ENCODE peak calls at places on chromosomes 11 and 22, in nine cellular contexts. I is endothelial cell, U is heart left ventricle, X is uterus, N is transverse colon, E is H1, K is DND-41, G is pancreas, L is PC-3. D is an unnamed sample.

GRCh38 chr22:35568751-35569725 is 28.4 kb downstream of the RASD2 start:
- DNase-seq in U (no peak), G (no peak), N (no peak), K (no peak), L (peak; percentile 78), E (no peak), I (no peak), X (no peak), D (no peak)

GRCh38 chr22:20156611-20157415 is 6.0 kb upstream of the CCDC188 start:
- DNase-seq in U (peak; percentile 79), E (peak; percentile 98), N (peak; percentile 89), L (peak; percentile 82), X (peak; percentile 87), G (peak; percentile 71), K (peak; percentile 87), I (peak; percentile 93), D (peak; percentile 94)

GRCh38 chr11:111422494-111423249 is 43.6 kb upstream of the POU2AF1 start:
- DNase-seq in E (peak; percentile 87), G (peak; percentile 65), X (peak; percentile 44), U (peak; percentile 47), N (peak; percentile 77), I (peak; percentile 78), L (peak; percentile 65), K (peak; percentile 72), D (no peak)

GRCh38 chr22:38868886-38869381 is 3.1 kb downstream of the CBX6 start:
- DNase-seq in G (peak; percentile 73), X (peak; percentile 76), L (peak; percentile 73), U (peak; percentile 89), I (peak; percentile 93), N (peak; percentile 82), K (peak; percentile 84), E (peak; percentile 94), D (peak; percentile 95)

GRCh38 chr22:36329217-36330078 is 58.3 kb downstream of the MYH9 start:
- DNase-seq in L (peak; percentile 95), X (peak; percentile 88), E (peak; percentile 80), I (peak; percentile 76), G (no peak), K (peak; percentile 93), U (peak; percentile 67), N (peak; percentile 60), D (no peak)

GRCh38 chr11:67295846-67296245 is 6.7 kb downstream of the ANKRD13D start:
- DNase-seq in L (peak; percentile 22), N (no peak), U (no peak), G (no peak), I (no peak), K (no peak), X (no peak), E (no peak), D (no peak)

GRCh38 chr11:37657645-37658044 is 1059.6 kb upstream of the RAG2 start:
- DNase-seq in E (no peak), X (no peak), K (no peak), I (no peak), U (no peak), L (peak; percentile 57), N (no peak), G (no peak), D (no peak)

GRCh38 chr11:79412761-79413160 is 28.1 kb downstream of the TENM4 start:
- DNase-seq in U (no peak), N (no peak), X (no peak), L (no peak), G (no peak), I (no peak), K (no peak), E (no peak), D (no peak)

GRCh38 chr11:122491486-122491885 is 164.0 kb upstream of the UBASH3B start:
- DNase-seq in N (no peak), K (no peak), G (no peak), L (no peak), I (peak; percentile 24), U (no peak), X (no peak), E (no peak), D (no peak)

GRCh38 chr22:25448435-25449051 is 115.9 kb upstream of the GRK3 start:
- DNase-seq in I (no peak), N (no peak), E (no peak), K (no peak), U (no peak), X (no peak), L (peak; percentile 3), G (no peak), D (peak; percentile 63)

GRCh38 chr22:49810363-49811013 is 17.2 kb downstream of the BRD1 start:
- DNase-seq in G (no peak), U (peak; percentile 6), I (no peak), E (no peak), X (no peak), N (no peak), K (no peak), L (no peak), D (no peak)

GRCh38 chr11:944711-945470 is 19.2 kb downstream of the AP2A2 start:
- DNase-seq in X (no peak), U (no peak), L (no peak), G (no peak), N (no peak), E (peak; percentile 72), K (no peak), I (no peak), D (no peak)

GRCh38 chr22:20606041-20606783 is 98.8 kb downstream of the MED15 start:
- DNase-seq in X (no peak), G (peak; percentile 85), L (peak; percentile 80), E (peak; percentile 83), I (peak; percentile 74), U (peak; percentile 51), N (peak; percentile 66), K (peak; percentile 56), D (no peak)

DNA sequence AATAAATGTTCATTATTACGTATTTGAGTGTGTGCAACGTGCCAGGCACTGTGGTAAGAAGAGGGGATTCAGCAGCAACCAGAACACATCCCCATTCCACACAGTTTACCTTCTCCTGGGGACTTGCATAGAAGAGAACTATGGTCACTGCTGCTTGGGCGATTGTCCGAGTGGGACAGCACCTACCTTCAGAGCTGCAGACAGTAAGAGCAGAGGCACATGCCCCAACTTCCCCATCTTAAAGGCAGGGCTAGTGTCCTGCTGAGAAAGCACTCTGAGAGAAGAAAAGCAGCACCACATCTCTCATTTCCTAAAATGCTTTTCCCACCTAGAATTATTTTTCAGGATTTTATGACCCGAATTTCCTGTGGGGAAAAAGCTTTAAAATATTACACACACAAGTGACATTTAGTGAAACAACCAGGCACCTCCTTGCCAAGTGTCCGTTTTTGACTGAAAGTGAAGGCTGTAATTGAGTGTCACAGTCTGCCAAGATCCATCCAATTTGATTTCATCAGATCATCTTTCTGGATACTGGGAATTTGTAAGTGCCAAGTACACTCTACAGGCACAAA is 24.7 kb downstream of the TRAF6 start:
- DNase-seq in E (no peak), X (no peak), U (no peak), L (no peak), K (no peak), G (no peak), N (no peak), I (no peak), D (no peak)
- TF ChIP-seq CTCF in E (no peak), X (no peak), U (no peak), L (no peak), K (no peak), G (no peak), N (no peak), I (no peak), D (no peak)

GRCh38 chr22:31635638-31636306 is 26.2 kb downstream of the PISD start:
- DNase-seq in G (no peak), U (no peak), N (no peak), I (no peak), X (no peak), L (no peak), E (no peak), K (no peak), D (no peak)

GRCh38 chr22:31639640-31640039 is 22.4 kb downstream of the PISD start:
- DNase-seq in G (no peak), I (no peak), U (no peak), N (peak; percentile 37), E (no peak), L (peak; percentile 38), X (no peak), K (no peak), D (no peak)

GRCh38 chr22:31637938-31638618 is 23.9 kb downstream of the PISD start:
- DNase-seq in G (no peak), U (peak; percentile 62), I (no peak), K (no peak), L (no peak), X (no peak), N (peak; percentile 52), E (no peak), D (no peak)

GRCh38 chr22:31637375-31637937 is 24.6 kb downstream of the PISD start:
- DNase-seq in L (no peak), E (no peak), U (peak; percentile 62), I (no peak), G (no peak), K (no peak), X (no peak), N (no peak), D (no peak)
- TF ChIP-seq CTCF in L (no peak), E (no peak), U (no peak), I (no peak), G (no peak), K (no peak), X (no peak), N (no peak), D (no peak)

DNA sequence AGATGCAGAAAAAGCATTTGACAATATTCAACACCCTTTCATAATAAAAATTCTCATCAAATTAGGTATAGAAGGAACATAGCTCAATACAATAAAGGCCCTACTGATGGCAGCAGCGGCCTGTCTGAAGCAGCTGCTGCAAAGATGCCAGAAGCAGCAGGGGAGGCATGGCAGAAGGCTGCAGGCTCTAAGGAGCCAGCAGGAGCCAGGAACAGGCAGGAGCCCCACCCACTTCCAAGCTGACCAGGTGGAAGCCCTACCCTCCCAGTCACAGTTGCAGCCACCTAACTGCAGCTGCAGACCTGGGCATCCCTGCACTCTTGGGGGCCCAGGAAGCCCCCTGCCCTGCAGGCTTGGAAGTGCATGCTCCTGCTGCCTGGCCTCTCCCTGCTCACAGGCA is 18.2 kb upstream of the OR6A2 start:
- DNase-seq in K (no peak), U (no peak), L (no peak), G (no peak), E (peak; percentile 69), I (no peak), X (no peak), N (no peak), D (no peak)
- TF ChIP-seq CTCF in K (no peak), U (no peak), L (no peak), G (no peak), E (peak; percentile 41), I (no peak), X (no peak), N (no peak), D (no peak)

DNA sequence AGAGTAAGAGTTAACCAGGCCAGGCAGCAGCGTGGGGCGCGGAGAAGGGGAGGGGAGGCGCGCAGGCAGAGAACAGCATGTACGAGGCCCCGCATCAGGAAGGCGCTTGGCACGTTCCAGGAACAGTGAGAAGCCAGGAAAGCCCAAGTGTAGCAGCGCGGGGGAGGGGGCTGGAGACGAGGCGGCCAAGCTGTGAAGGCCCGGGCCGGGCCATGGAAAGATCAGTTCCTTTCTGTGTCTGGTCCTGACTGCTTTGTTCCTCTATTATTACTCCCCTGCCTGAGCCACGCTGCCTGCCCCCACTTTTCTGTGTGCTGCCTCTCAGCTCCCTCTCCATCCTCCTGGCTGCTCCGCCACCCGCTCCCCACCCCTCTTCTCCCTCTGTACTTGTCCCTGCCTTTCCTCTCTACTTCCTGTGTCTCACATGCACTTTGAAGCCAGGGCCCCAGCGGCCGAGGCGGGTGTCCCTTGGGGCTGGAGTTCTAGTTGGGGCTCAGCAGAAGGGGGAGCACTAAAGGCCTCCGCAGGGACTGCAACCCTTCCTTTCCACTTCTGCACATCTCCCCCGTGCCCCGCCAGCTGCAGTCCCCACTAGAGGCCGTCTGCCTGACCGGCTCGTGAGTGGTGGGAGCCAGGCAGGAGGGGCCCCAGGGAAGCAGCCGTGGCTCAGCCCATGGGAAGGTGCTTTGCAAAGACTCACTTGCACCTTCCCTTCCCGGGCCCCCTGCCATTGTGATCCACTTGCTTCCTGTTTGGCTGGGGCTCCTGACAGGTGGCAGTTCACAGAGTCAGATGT is 63.7 kb downstream of the PRDM11 start:
- DNase-seq in K (peak; percentile 30), U (peak; percentile 94), X (peak; percentile 98), E (peak; percentile 70), G (no peak), I (peak; percentile 71), N (peak; percentile 72), L (no peak), D (no peak)
- TF ChIP-seq CTCF in K (no peak), U (no peak), X (peak; percentile 3), E (no peak), G (no peak), I (no peak), N (no peak), L (no peak), D (no peak)

D was measured in osteocyte.